ENCODE peak calls at places on chromosomes 2 and 18, in ten cellular contexts. B, W, F, L, Z, N, M, O, H and D are unnamed samples.

GRCh38 chr18:58253871-58254270 is 209.8 kb downstream of the NEDD4L start:
- DNase-seq in B (no peak), W (no peak), F (no peak), L (no peak), Z (peak; percentile 5), N (no peak), M (no peak), O (no peak), H (no peak), D (no peak)

GRCh38 chr2:212912445-212913103 is 238.8 kb downstream of the IKZF2 start:
- DNase-seq in B (peak; percentile 79), W (no peak), F (peak; percentile 94), L (no peak), Z (peak; percentile 57), N (peak; percentile 57), M (peak; percentile 38), O (no peak), H (no peak), D (no peak)

GRCh38 chr18:11279461-11279860 is 130.1 kb upstream of the PIEZO2 start:
- DNase-seq in B (no peak), W (no peak), F (no peak), L (no peak), Z (no peak), N (no peak), M (no peak), O (no peak), H (no peak), D (no peak)

GRCh38 chr2:61720911-61721310 is 132.9 kb downstream of the FAM161A start:
- DNase-seq in B (no peak), W (no peak), F (peak; percentile 69), L (no peak), Z (no peak), N (no peak), M (no peak), O (no peak), H (no peak), D (no peak)

GRCh38 chr2:176457486-176457885 is 188.2 kb downstream of the MTX2 start:
- DNase-seq in B (peak; percentile 40), W (no peak), F (peak; percentile 29), L (no peak), Z (no peak), N (no peak), M (no peak), O (no peak), H (no peak), D (no peak)

GRCh38 chr18:35571138-35571537 is 10.4 kb upstream of the GALNT1 start:
- DNase-seq in B (peak; percentile 64), W (no peak), F (peak; percentile 18), L (no peak), Z (no peak), N (no peak), M (no peak), O (no peak), H (no peak), D (no peak)

GRCh38 chr2:58479557-58480120 is 238.5 kb upstream of the FANCL start:
- DNase-seq in B (no peak), W (peak; percentile 72), F (no peak), L (no peak), Z (no peak), N (no peak), M (no peak), O (no peak), H (no peak), D (no peak)

GRCh38 chr2:66596229-66596628 is 161.3 kb downstream of the MEIS1 start:
- DNase-seq in B (peak; percentile 54), W (no peak), F (peak; percentile 29), L (no peak), Z (no peak), N (no peak), M (no peak), O (no peak), H (no peak), D (no peak)

GRCh38 chr18:63161032-63161727 is 158.4 kb downstream of the BCL2 start:
- DNase-seq in B (no peak), W (no peak), F (no peak), L (no peak), Z (no peak), N (no peak), M (no peak), O (no peak), H (no peak), D (peak; percentile 44)